ENCODE peak calls at places on chromosomes 2 and 18, in nine cellular contexts. H, U, N, J, T, V, B, L and Q are unnamed samples.

GRCh38 chr2:11681722-11682589 is 12.0 kb upstream of the NTSR2 start:
- DNase-seq in L (no peak), J (no peak), T (peak; percentile 38), N (peak; percentile 95), H (peak; percentile 26), V (no peak), B (no peak), U (peak; percentile 75), Q (no peak)

GRCh38 chr2:23077599-23077998 is 307.4 kb upstream of the KLHL29 start:
- DNase-seq in T (no peak), B (no peak), U (no peak), N (peak; percentile 67), J (no peak), H (no peak), V (no peak), L (peak; percentile 8), Q (no peak)

GRCh38 chr18:6543330-6543908 is 128.7 kb upstream of the L3MBTL4 start:
- DNase-seq in H (no peak), N (peak; percentile 61), U (no peak), V (no peak), T (peak; percentile 19), B (peak; percentile 55), J (peak; percentile 61), L (peak; percentile 27), Q (peak; percentile 55)

GRCh38 chr2:197161738-197162137 is 148.8 kb downstream of the ANKRD44 start:
- DNase-seq in T (no peak), U (no peak), H (no peak), N (no peak), J (no peak), V (no peak), L (no peak), B (no peak), Q (no peak)

GRCh38 chr2:120395686-120396518 is 50.0 kb downstream of the INHBB start:
- DNase-seq in U (no peak), V (no peak), N (peak; percentile 57), J (no peak), L (no peak), B (no peak), H (no peak), T (no peak), Q (no peak)

GRCh38 chr2:216911886-216912285 is 52.0 kb upstream of the TNP1 start:
- DNase-seq in U (no peak), B (peak; percentile 66), N (peak; percentile 13), H (no peak), J (no peak), L (peak; percentile 73), V (no peak), T (no peak), Q (peak; percentile 9)

GRCh38 chr18:36094431-36094830 is 27.1 kb upstream of the RPRD1A start:
- DNase-seq in T (no peak), B (no peak), N (no peak), U (no peak), V (no peak), H (no peak), L (no peak), J (no peak), Q (no peak)

GRCh38 chr2:27940090-27940671 is 49.7 kb downstream of the BABAM2 start:
- DNase-seq in T (no peak), N (no peak), V (no peak), B (no peak), L (no peak), H (no peak), J (no peak), U (no peak), Q (no peak)

GRCh38 chr18:12989397-12990127 is 1.6 kb upstream of the CEP192 start:
- DNase-seq in T (no peak), B (no peak), J (no peak), U (no peak), H (no peak), N (no peak), V (no peak), L (no peak), Q (no peak)

GRCh38 chr18:76686737-76687231 is 135.6 kb upstream of the ZNF236 start:
- DNase-seq in L (peak; percentile 63), T (peak; percentile 4), J (peak; percentile 77), B (peak; percentile 57), N (peak; percentile 85), H (no peak), V (peak; percentile 36), U (no peak), Q (peak; percentile 68)

GRCh38 chr2:240393831-240394410 is 41.5 kb upstream of the GPC1 start:
- DNase-seq in H (no peak), N (peak; percentile 22), U (peak; percentile 58), B (peak; percentile 84), V (no peak), J (no peak), L (no peak), T (no peak), Q (peak; percentile 39)

GRCh38 chr18:45755936-45756335 is 32.0 kb downstream of the SLC14A1 start:
- DNase-seq in H (no peak), J (peak; percentile 93), B (peak; percentile 79), V (no peak), U (no peak), L (peak; percentile 17), T (no peak), N (no peak), Q (peak; percentile 87)

GRCh38 chr18:9898792-9899549 is 13.2 kb downstream of the TXNDC2 start:
- DNase-seq in N (peak; percentile 24), L (peak; percentile 70), H (no peak), T (no peak), V (no peak), B (peak; percentile 37), J (peak; percentile 25), U (no peak), Q (no peak)

GRCh38 chr2:113754989-113755689 is 1.3 kb downstream of the SLC35F5 start:
- DNase-seq in H (no peak), U (no peak), J (peak; percentile 22), T (peak; percentile 14), N (no peak), L (peak; percentile 39), V (no peak), B (no peak), Q (peak; percentile 5)

GRCh38 chr18:12048827-12049175 is 44.8 kb upstream of the ANKRD62 start:
- DNase-seq in J (peak; percentile 35), B (peak; percentile 80), V (no peak), H (no peak), L (peak; percentile 86), U (no peak), N (no peak), T (no peak), Q (peak; percentile 72)

GRCh38 chr2:118618279-118618678 is 229.2 kb downstream of the EN1 start:
- DNase-seq in N (no peak), H (no peak), V (no peak), T (no peak), U (no peak), B (no peak), L (no peak), J (no peak), Q (no peak)

GRCh38 chr2:118614856-118615255 is 232.6 kb downstream of the EN1 start:
- DNase-seq in H (no peak), N (no peak), J (peak; percentile 33), B (no peak), V (no peak), L (no peak), U (no peak), T (no peak), Q (no peak)

GRCh38 chr2:118613742-118614141 is 233.7 kb downstream of the EN1 start:
- DNase-seq in T (no peak), L (no peak), N (no peak), U (no peak), B (no peak), J (no peak), V (no peak), H (no peak), Q (no peak)

GRCh38 chr2:118616432-118616831 is 231.0 kb downstream of the EN1 start:
- DNase-seq in V (no peak), N (no peak), L (no peak), J (no peak), B (no peak), H (no peak), U (no peak), T (no peak), Q (no peak)
- H3K4me3 ChIP-seq in V (no peak overlapping the region), N (no peak overlapping the region), L (no peak overlapping the region), J (no peak overlapping the region), B (no peak overlapping the region), H (no peak overlapping the region), U (no peak overlapping the region), T (no peak overlapping the region), Q (no peak overlapping the region)

GRCh38 chr2:24710806-24711205 is 82.4 kb downstream of the PTRHD1 start:
- DNase-seq in N (no peak), H (no peak), T (no peak), U (no peak), L (no peak), B (no peak), J (no peak), V (no peak), Q (no peak)

GRCh38 chr2:24704682-24705081 is 88.5 kb downstream of the PTRHD1 start:
- DNase-seq in V (no peak), T (no peak), B (peak; percentile 1), L (no peak), N (no peak), H (no peak), U (no peak), J (no peak), Q (no peak)

GRCh38 chr2:24702800-24703199 is 90.4 kb downstream of the PTRHD1 start:
- DNase-seq in U (no peak), B (peak; percentile 94), L (peak; percentile 83), N (no peak), T (no peak), V (no peak), H (no peak), J (peak; percentile 84), Q (peak; percentile 91)

GRCh38 chr2:24708537-24709152 is 84.5 kb downstream of the PTRHD1 start:
- DNase-seq in J (peak; percentile 52), N (no peak), B (peak; percentile 82), U (no peak), L (peak; percentile 38), T (no peak), H (no peak), V (no peak), Q (peak; percentile 53)

DNA sequence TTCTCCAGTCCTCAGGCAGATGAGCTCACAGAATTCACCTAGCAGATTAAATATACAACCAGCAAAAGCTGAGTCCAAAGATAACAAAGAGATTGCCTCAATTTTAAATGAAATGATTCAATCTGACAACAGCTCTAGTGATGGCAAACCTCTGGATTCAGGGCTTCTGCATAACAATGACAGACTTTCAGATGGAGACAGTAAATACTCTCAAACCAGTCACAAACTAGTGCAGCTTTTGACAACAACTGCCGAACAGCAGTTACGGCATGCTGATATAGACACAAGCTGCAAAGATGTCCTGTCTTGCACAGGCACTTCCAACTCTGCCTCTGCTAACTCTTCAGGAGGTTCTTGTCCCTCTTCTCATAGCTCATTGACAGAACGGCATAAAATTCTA is 86.0 kb downstream of the PTRHD1 start:
- DNase-seq in N (no peak), B (no peak), V (no peak), H (no peak), U (no peak), J (no peak), L (no peak), T (no peak), Q (no peak)
- TF ChIP-seq CTCF in N (no peak), B (no peak), V (no peak), H (no peak), U (no peak), J (no peak), L (no peak), T (no peak), Q (no peak)

GRCh38 chr2:46320141-46320567 is 22.9 kb downstream of the EPAS1 start:
- DNase-seq in H (no peak), T (no peak), J (no peak), V (no peak), N (no peak), L (no peak), U (no peak), B (no peak), Q (no peak)
- H3K4me3 ChIP-seq in H (no peak overlapping the region), T (no peak overlapping the region), J (no peak overlapping the region), V (peak overlapping the region; percentile 5), N (no peak overlapping the region), L (no peak overlapping the region), U (no peak overlapping the region), B (no peak overlapping the region), Q (no peak overlapping the region)

GRCh38 chr2:29295843-29296242 is 180.6 kb downstream of the CLIP4 start:
- DNase-seq in J (peak; percentile 7), B (peak; percentile 26), T (no peak), L (no peak), U (no peak), V (no peak), H (no peak), N (peak; percentile 72), Q (no peak)
- TF ChIP-seq CTCF in J (peak; percentile 2), B (peak; percentile 41), T (peak; percentile 47), L (peak; percentile 65), U (no peak), V (no peak), H (peak; percentile 52), N (peak; percentile 68), Q (peak; percentile 31)